ENCODE peak calls at places on chromosome 19, in ten cellular contexts. A is Peyer's patch; O is lung; R is prostate gland; V is adrenal gland; F is right lobe of liver; N is Caco-2; S is heart left ventricle; M is CD8-positive, alpha-beta T cell; D is right atrium auricular region. W is an unnamed sample.

GRCh38 chr19:2043864-2044708 is 7.0 kb downstream of the MKNK2 start:
- DNase-seq in N (no peak), S (peak; percentile 36), D (no peak), R (no peak), V (no peak), M (no peak), F (no peak), O (no peak), A (no peak), W (no peak)

GRCh38 chr19:45322311-45322710 is 364 bp downstream of the CKM start:
- DNase-seq in M (no peak), V (no peak), A (no peak), O (no peak), D (no peak), N (no peak), R (no peak), S (peak; percentile 41), F (no peak), W (no peak)

GRCh38 chr19:16638666-16639065 is 10.7 kb upstream of the MED26 start:
- DNase-seq in N (no peak), S (no peak), F (no peak), O (no peak), A (no peak), M (no peak), D (no peak), R (no peak), V (no peak), W (no peak)

GRCh38 chr19:29478578-29479565 is 46.9 kb upstream of the VSTM2B start:
- DNase-seq in R (no peak), A (no peak), S (no peak), F (no peak), O (peak; percentile 25), M (no peak), V (no peak), D (no peak), N (no peak), W (peak; percentile 59)

GRCh38 chr19:10826846-10827245 is 9.2 kb downstream of the TMED1 start:
- DNase-seq in M (no peak), O (no peak), D (no peak), N (no peak), F (no peak), S (no peak), A (no peak), V (peak; percentile 9), R (no peak), W (no peak)

GRCh38 chr19:29256516-29256915 is 43.6 kb upstream of the UQCRFS1 start:
- DNase-seq in F (no peak), A (no peak), N (no peak), R (no peak), S (no peak), D (no peak), M (no peak), V (no peak), O (no peak), W (no peak)

GRCh38 chr19:39408392-39409206 is 2.0 kb downstream of the ZFP36 start:
- DNase-seq in N (no peak), S (no peak), D (no peak), M (peak; percentile 51), F (peak; percentile 56), R (peak; percentile 69), V (peak; percentile 49), A (no peak), O (no peak), W (peak; percentile 16)

GRCh38 chr19:10707440-10707839 is 6.2 kb downstream of the QTRT1 start:
- DNase-seq in F (no peak), D (no peak), O (no peak), S (no peak), V (no peak), A (no peak), M (no peak), R (no peak), N (no peak), W (no peak)

GRCh38 chr19:38049105-38049649 is 142.2 kb downstream of the SIPA1L3 start:
- DNase-seq in F (no peak), A (peak; percentile 72), O (no peak), D (no peak), N (no peak), R (no peak), V (no peak), M (peak; percentile 44), S (no peak), W (no peak)
- H3K4me3 ChIP-seq in F (no peak overlapping the region), A (peak overlapping the region; percentile 38), O (no peak overlapping the region), D (no peak overlapping the region), N (no peak overlapping the region), R (no peak overlapping the region), V (no peak overlapping the region), M (peak overlapping the region; percentile 29), S (no peak overlapping the region), W (no peak overlapping the region)

GRCh38 chr19:5072115-5072514 is 103.2 kb downstream of the KDM4B start:
- DNase-seq in S (no peak), D (no peak), V (no peak), N (no peak), M (no peak), A (no peak), F (no peak), O (no peak), R (no peak), W (no peak)

GRCh38 chr19:5070922-5071321 is 102.0 kb downstream of the KDM4B start:
- DNase-seq in D (no peak), R (no peak), F (no peak), S (no peak), O (no peak), V (no peak), A (no peak), N (no peak), M (no peak), W (no peak)

GRCh38 chr19:5073153-5073844 is 104.4 kb downstream of the KDM4B start:
- DNase-seq in D (no peak), R (no peak), S (no peak), O (no peak), F (no peak), V (no peak), M (no peak), N (no peak), A (no peak), W (peak; percentile 26)

GRCh38 chr19:5070390-5070789 is 101.5 kb downstream of the KDM4B start:
- DNase-seq in N (no peak), O (no peak), A (no peak), F (no peak), D (no peak), S (no peak), V (no peak), M (no peak), R (no peak), W (peak; percentile 42)

DNA sequence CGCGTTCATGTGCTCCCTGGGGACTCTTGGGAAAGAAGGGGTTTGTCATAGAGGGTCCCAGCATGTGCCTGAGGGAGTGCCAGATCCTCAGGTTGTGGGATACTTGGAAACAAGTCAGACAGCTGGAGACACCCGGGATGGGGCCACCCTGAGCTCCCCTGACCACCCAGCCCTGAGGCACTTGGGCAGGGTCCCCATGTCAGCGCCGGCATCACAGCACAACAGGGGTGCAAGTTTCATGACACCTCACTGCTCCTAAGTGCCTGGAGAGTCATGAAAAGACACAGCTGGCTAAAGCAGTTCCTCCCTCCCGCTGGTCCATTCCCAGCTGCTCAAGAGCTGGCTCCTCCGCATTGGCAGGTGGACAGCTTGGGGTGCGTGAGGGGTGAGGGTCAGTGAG is 102.7 kb downstream of the KDM4B start:
- DNase-seq in N (no peak), M (no peak), O (no peak), R (no peak), A (no peak), V (no peak), F (no peak), D (no peak), S (no peak), W (no peak)
- H3K4me1 ChIP-seq in N (no peaks in the 10 kb centered on the region), M (peaks cover 19% of the 10 kb centered on the region), O (peaks cover 12% of the 10 kb centered on the region), R (no peaks in the 10 kb centered on the region), A (no peaks in the 10 kb centered on the region), V (peaks cover 13% of the 10 kb centered on the region), F (peaks cover 18% of the 10 kb centered on the region), D (peaks cover 4% of the 10 kb centered on the region), S (no peaks in the 10 kb centered on the region), W (peaks cover 27% of the 10 kb centered on the region)

DNA sequence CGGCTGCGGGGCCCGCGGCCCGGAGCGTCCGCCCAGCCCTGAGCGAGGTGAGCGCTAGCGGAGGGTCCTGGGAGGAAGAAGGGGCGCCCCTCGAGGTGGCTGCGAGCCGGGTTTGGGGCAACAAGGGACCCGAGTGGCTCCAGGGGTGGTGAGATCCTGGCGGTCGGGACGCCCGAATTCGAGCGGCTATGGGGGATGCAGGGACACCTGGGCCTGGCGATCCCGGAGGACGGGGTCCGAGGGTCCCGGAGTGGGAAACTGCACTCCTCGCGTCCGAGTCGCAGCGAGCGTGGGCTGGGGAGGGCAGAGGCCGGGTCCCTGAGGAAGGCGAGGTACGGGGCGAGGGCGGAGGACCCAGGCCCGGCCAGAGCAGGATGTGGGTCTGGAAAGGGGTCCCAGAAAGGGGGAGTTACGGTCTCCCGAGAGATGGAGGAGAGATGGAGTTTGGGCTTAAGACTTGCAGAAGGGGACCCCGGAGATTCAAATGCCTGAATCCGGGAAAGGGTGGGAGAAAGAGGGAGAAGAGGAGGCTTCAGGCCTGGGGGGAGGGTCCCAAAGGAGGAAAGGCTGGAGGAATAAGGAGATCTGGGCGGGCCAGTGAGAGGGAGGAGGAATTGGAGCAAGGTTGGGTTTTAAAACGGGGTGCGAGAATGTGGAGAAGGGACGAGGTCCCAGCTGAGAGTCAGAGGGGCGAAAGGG is 542 bp downstream of the CACNG7 start:
- DNase-seq in S (no peak), D (no peak), R (no peak), O (no peak), A (no peak), N (no peak), V (no peak), F (no peak), M (no peak), W (no peak)
- H3K27me3 ChIP-seq in S (peaks cover 84% of the 10 kb centered on the region), D (peaks cover 45% of the 10 kb centered on the region), R (peaks cover 40% of the 10 kb centered on the region), O (peaks cover 18% of the 10 kb centered on the region), A (no peaks in the 10 kb centered on the region), N (no peaks in the 10 kb centered on the region), V (peaks cover 60% of the 10 kb centered on the region), F (peaks cover 27% of the 10 kb centered on the region), M (peaks cover 42% of the 10 kb centered on the region), W (peaks cover 14% of the 10 kb centered on the region)

GRCh38 chr19:5625641-5626040 is 2.8 kb downstream of the SAFB start:
- DNase-seq in F (no peak), V (no peak), M (no peak), D (no peak), N (no peak), S (no peak), A (no peak), O (no peak), R (no peak), W (no peak)
- H3K4me3 ChIP-seq in F (no peak overlapping the region), V (no peak overlapping the region), M (no peak overlapping the region), D (no peak overlapping the region), N (no peak overlapping the region), S (no peak overlapping the region), A (no peak overlapping the region), O (no peak overlapping the region), R (no peak overlapping the region), W (no peak overlapping the region)